ENCODE peak calls at places on chromosomes 12 and 14, in six cellular contexts. H is activated CD8-positive, alpha-beta T cell treated with anti-CD3 and anti-CD28 coated beads for 36 hours; P is left lung; I is AG04450; L is type B pancreatic cell; M is NB4. Y is an unnamed sample.

GRCh38 chr14:90536092-90536491 is 139.3 kb downstream of the CALM1 start:
- DNase-seq in H (no peak), M (peak), I (no peak), L (no peak), P (no peak), Y (no peak)

GRCh38 chr14:52131640-52132320 is 62.9 kb upstream of the NID2 start:
- DNase-seq in L (peak), M (peak), H (peak), P (no peak), I (peak), Y (peak)

GRCh38 chr14:98704441-98704840 is 567.6 kb downstream of the BCL11B start:
- DNase-seq in I (no peak), P (no peak), L (no peak), M (peak), H (peak), Y (no peak)

GRCh38 chr14:70943838-70944237 is 36.6 kb downstream of the PCNX1 start:
- DNase-seq in I (no peak), L (no peak), H (no peak), P (no peak), M (peak), Y (no peak)

GRCh38 chr14:22070119-22070982 is 396.7 kb upstream of the OR4E1 start:
- DNase-seq in P (peak), L (no peak), I (no peak), M (peak), H (peak), Y (no peak)

GRCh38 chr12:5197127-5197526 is 153.4 kb downstream of the KCNA5 start:
- DNase-seq in P (no peak), M (no peak), H (no peak), L (no peak), I (no peak), Y (no peak)

GRCh38 chr14:96148631-96149030 is 56.0 kb upstream of the BDKRB2 start:
- DNase-seq in H (no peak), I (no peak), P (no peak), L (peak), M (no peak), Y (no peak)

GRCh38 chr12:31516702-31517101 is 74.2 kb downstream of the DENND5B start:
- DNase-seq in I (no peak), M (no peak), H (no peak), L (no peak), P (no peak), Y (no peak)

GRCh38 chr14:61559641-61560201 is 135.6 kb upstream of the HIF1A start:
- DNase-seq in I (no peak), L (no peak), H (no peak), P (no peak), M (no peak), Y (no peak)

GRCh38 chr14:39102265-39102968 is 618 bp downstream of the SEC23A start:
- DNase-seq in P (no peak), I (no peak), H (peak), L (no peak), M (peak), Y (no peak)

GRCh38 chr12:6961278-6961694 is 9.2 kb downstream of the PHB2 start:
- DNase-seq in I (no peak), M (peak), L (no peak), H (peak), P (peak), Y (peak)

GRCh38 chr14:61628192-61628591 is 67.1 kb upstream of the HIF1A start:
- DNase-seq in M (no peak), H (no peak), L (no peak), P (no peak), I (no peak), Y (no peak)

GRCh38 chr14:52882824-52883223 is 68.0 kb downstream of the FERMT2 start:
- DNase-seq in L (no peak), H (no peak), M (no peak), P (no peak), I (no peak), Y (no peak)

GRCh38 chr12:116384629-116385485 is 107.4 kb upstream of the MED13L start:
- DNase-seq in I (no peak), L (no peak), P (no peak), H (peak), M (peak), Y (peak)

GRCh38 chr12:51322452-51322851 is 1.5 kb downstream of the BIN2 start:
- DNase-seq in L (no peak), H (peak), P (no peak), I (no peak), M (peak), Y (peak)

GRCh38 chr14:66395300-66395699 is 90.9 kb upstream of the CCDC196 start:
- DNase-seq in L (no peak), P (no peak), I (no peak), M (peak), H (peak), Y (peak)

GRCh38 chr12:95972832-95973465 is 23.2 kb downstream of the HAL start:
- DNase-seq in H (no peak), M (no peak), I (no peak), P (no peak), L (no peak), Y (no peak)

GRCh38 chr12:42887657-42888056 is 298.1 kb upstream of the PRICKLE1 start:
- DNase-seq in M (no peak), P (no peak), I (no peak), H (no peak), L (no peak), Y (no peak)

GRCh38 chr12:49702009-49702408 is 5.2 kb downstream of the FMNL3 start:
- DNase-seq in H (no peak), M (no peak), I (no peak), P (no peak), L (no peak), Y (no peak)

GRCh38 chr12:49703647-49704137 is 3.5 kb downstream of the FMNL3 start:
- DNase-seq in H (peak), L (no peak), M (peak), P (no peak), I (peak), Y (peak)

GRCh38 chr12:49702676-49703228 is 4.5 kb downstream of the FMNL3 start:
- DNase-seq in L (no peak), H (no peak), P (no peak), I (no peak), M (no peak), Y (no peak)

GRCh38 chr12:49697808-49698207 is 9.4 kb downstream of the FMNL3 start:
- DNase-seq in I (no peak), M (no peak), L (no peak), P (no peak), H (no peak), Y (no peak)

GRCh38 chr12:49698619-49699545 is 8.3 kb downstream of the FMNL3 start:
- DNase-seq in I (no peak), L (no peak), M (peak), P (no peak), H (peak), Y (peak)
- TF ChIP-seq CTCF in I (no peak), L (no peak), M (no peak), P (no peak), H (no peak), Y (no peak)

GRCh38 chr12:49019435-49020317 is 1.1 kb upstream of the PRKAG1 start:
- DNase-seq in P (no peak), H (peak), M (peak), L (no peak), I (no peak), Y (peak)
- TF ChIP-seq CTCF in P (no peak), H (peak), M (peak), L (peak), I (peak), Y (peak)

DNA sequence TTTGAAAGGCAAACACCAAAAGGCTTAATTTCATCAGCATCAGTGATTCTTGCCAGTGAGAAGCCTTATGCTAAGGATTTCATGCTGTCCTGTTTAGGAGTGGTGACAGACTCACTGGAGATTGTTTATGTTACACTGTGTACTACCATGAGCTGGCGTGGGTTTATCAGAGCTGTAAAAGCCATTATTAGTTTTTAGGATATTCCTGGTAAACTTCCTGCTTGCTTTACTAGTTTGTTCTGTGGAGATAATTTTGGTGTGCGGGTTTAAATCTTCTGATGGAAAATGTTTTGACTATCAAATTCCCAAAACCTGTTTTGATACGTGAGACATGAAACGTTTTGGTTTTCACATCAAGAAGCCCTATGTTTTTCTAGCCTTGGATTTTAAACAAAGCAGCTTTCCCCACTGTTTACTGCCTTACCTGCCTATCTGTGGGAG is 15.2 kb downstream of the PPFIBP1 start:
- DNase-seq in I (no peak), M (no peak), L (no peak), P (no peak), H (no peak), Y (no peak)
- TF ChIP-seq CTCF in I (no peak), M (no peak), L (no peak), P (no peak), H (no peak), Y (no peak)

DNA sequence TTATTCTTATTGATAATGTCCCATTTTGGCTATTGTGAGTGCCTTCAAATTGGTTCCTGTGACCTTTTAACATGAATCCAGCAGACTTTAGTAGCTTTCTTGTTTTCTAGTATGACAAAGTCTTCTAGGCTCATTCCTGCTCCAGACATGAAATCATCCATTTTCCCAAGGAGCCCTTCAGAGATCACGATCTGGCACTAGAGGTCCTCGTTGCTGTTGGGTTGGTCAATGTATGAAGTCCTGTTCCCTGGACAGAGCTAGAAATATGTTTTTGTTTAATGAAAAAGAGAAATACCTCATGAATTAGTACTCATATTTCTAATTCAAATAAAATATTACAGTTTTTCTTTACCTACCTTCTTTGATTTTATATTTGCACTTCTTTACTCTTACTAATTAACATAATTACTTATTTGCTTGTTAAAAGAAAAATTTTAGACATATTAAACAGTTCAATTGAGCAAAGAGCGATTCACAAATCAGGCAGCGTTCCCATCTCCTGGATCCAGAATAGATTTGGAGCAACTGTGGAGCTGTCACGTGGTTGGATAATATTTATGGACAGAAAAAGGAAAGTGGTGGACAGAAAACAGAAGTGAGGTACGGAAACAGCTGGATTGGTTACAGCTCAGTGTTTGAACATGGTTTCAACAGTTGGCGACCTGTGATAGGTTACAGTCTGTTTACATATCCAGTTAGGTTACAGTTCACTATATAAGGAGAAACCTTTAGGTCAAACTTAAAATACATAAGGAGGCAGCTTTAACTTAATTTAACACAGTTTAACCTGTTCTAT is 19.8 kb upstream of the FAM234B start:
- DNase-seq in L (no peak), H (no peak), I (no peak), P (no peak), M (peak), Y (no peak)
- TF ChIP-seq CTCF in L (peak), H (no peak), I (peak), P (no peak), M (peak), Y (no peak)

GRCh38 chr14:76467843-76468242 is 91.9 kb downstream of the ESRRB start:
- DNase-seq in M (no peak), H (no peak), L (no peak), I (no peak), P (no peak), Y (no peak)

GRCh38 chr14:76472199-76472723 is 96.3 kb downstream of the ESRRB start:
- DNase-seq in M (no peak), I (no peak), L (no peak), H (no peak), P (no peak), Y (no peak)

DNA sequence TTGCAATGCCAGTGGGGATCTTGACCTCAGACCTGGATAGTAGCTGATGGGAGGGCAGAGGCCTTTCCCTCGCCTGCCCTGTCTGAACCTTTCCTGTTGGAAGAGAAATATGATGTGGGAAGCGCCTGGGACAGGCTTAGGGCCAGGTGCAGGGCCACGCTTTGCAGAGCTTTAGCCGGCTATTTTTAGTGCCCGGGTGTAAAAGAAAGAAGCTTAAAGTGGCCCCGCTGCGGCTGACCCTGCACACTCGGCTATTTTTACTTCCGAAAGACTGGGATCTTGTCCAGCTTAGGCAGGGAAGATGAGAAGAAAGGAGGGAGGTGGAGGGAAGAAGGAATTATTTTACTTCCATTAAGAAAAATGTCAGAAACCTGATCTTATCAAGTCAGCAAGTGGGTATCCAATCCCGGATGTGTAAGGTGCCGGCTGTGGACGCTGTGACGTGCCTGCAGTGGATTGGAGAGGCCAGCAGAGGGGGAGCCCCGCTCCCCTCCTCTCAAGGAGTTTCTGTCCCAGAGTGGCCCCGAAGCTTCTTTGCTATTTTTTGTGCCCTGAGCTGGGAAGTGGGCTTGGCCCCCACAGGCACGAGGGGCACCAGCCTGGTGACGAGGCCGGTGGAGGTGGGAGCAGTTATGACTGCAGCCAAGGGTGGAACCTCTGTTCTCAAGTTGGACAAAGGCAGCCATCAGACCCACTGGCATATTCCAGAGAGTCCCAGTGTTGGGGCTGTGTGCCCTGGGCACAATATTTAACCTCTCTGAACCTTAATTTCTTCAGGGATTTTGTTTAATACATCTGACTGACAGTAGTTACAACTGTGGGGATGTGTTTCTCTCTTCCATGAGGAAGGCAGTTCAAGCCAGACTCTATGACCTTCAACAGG is 97.7 kb downstream of the ESRRB start:
- DNase-seq in L (no peak), M (no peak), I (no peak), H (no peak), P (no peak), Y (no peak)
- TF ChIP-seq CTCF in L (peak), M (no peak), I (peak), H (no peak), P (peak), Y (no peak)

GRCh38 chr14:100305446-100306255 is 593 bp downstream of the SLC25A29 start:
- DNase-seq in P (peak), H (peak), M (peak), I (no peak), L (no peak), Y (no peak)

GRCh38 chr14:100306506-100307214 is 416 bp upstream of the SLC25A29 start:
- DNase-seq in P (peak), H (peak), I (no peak), L (peak), M (peak), Y (peak)

GRCh38 chr14:100304825-100305445 is 1.3 kb downstream of the SLC25A29 start:
- DNase-seq in P (peak), M (peak), H (peak), I (no peak), L (no peak), Y (no peak)

GRCh38 chr14:100307215-100308111 is 1.2 kb upstream of the SLC25A29 start:
- DNase-seq in I (no peak), P (peak), H (no peak), L (no peak), M (peak), Y (no peak)

DNA sequence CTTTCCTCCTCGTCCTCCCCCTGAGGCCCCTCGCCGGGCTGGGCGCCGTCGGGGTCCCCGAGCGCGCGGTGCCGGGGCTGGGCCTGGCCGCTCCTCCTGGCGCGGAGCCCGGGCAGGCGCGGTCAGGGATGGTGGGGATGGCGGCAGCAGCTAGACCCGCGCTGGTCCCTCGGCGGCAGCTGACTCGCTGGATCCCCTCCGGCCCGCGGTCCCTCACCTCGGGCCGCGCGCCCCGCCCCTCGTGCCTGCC is at the start of gene SLC25A29:
- DNase-seq in P (no peak), I (peak), M (no peak), H (no peak), L (no peak), Y (no peak)
- TF ChIP-seq CTCF in P (no peak), I (no peak), M (no peak), H (no peak), L (no peak), Y (no peak)

DNA sequence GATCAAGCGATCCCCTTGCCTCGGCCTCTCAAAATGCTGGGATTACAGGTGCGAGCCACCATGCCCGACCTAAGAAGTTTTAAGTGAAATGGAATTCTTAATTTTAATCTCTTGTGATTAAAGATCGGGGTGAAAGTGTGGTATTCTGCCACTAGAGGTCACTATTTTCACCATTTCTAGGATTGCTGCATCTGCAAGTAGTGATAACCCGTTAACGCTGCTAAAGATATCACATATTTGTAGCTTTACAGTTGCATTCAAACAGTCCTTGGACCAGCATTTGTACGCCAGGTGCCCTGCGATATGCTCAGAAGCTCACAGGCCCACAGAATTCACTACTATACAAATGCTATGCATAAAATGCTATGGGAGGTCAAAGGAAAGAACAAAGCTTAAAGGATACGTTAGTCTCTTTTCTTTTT is 19.3 kb downstream of the CCDC62 start:
- DNase-seq in L (peak), I (peak), H (peak), M (peak), P (no peak), Y (peak)
- TF ChIP-seq CTCF in L (peak), I (peak), H (peak), M (peak), P (peak), Y (peak)

GRCh38 chr14:100902295-100902694 is 1.2 kb downstream of the RTL1 start:
- DNase-seq in M (peak), I (no peak), L (peak), P (no peak), H (no peak), Y (no peak)
- TF ChIP-seq CTCF in M (peak), I (peak), L (peak), P (no peak), H (no peak), Y (no peak)